ENCODE peak calls at places on chromosomes 7 and 10, in ten cellular contexts. One of them, this sample, is unnamed.

GRCh38 chr10:86954681-86955500 is 2.5 kb downstream of the MMRN2 start:
- DNase-seq in GM12865: no peak
- DNase-seq in T-helper 9 cell: no peak
- DNase-seq in NCI-H1048: no peak
- DNase-seq in HFF-Myc: no peak
- DNase-seq in AG09319: no peak
- DNase-seq in amniotic stem cell: no peak
- DNase-seq in NCI-H748 treated with DMSO at 0.1 percent for 48 hours: no peak
- DNase-seq in type B pancreatic cell: no peak
- DNase-seq in NCI-H82: no peak
- DNase-seq in this sample: no peak

GRCh38 chr10:6778992-6779701 is 199.1 kb upstream of the PRKCQ start:
- DNase-seq in NCI-H748 treated with DMSO at 0.1 percent for 48 hours: no peak
- DNase-seq in HFF-Myc: peak
- DNase-seq in GM12865: no peak
- DNase-seq in amniotic stem cell: peak
- DNase-seq in AG09319: peak
- DNase-seq in NCI-H1048: no peak
- DNase-seq in T-helper 9 cell: no peak
- DNase-seq in type B pancreatic cell: no peak
- DNase-seq in NCI-H82: no peak
- DNase-seq in this sample: no peak

GRCh38 chr7:2108501-2109250 is 124.1 kb downstream of the MAD1L1 start:
- DNase-seq in NCI-H1048: no peak
- DNase-seq in type B pancreatic cell: no peak
- DNase-seq in T-helper 9 cell: no peak
- DNase-seq in NCI-H748 treated with DMSO at 0.1 percent for 48 hours: peak
- DNase-seq in NCI-H82: no peak
- DNase-seq in AG09319: no peak
- DNase-seq in HFF-Myc: no peak
- DNase-seq in GM12865: no peak
- DNase-seq in amniotic stem cell: no peak
- DNase-seq in this sample: no peak

GRCh38 chr10:7480742-7481381 is 70.0 kb upstream of the SFMBT2 start:
- DNase-seq in type B pancreatic cell: no peak
- DNase-seq in GM12865: peak
- DNase-seq in amniotic stem cell: no peak
- DNase-seq in HFF-Myc: no peak
- DNase-seq in NCI-H1048: no peak
- DNase-seq in AG09319: no peak
- DNase-seq in NCI-H748 treated with DMSO at 0.1 percent for 48 hours: no peak
- DNase-seq in T-helper 9 cell: no peak
- DNase-seq in NCI-H82: no peak
- DNase-seq in this sample: no peak

GRCh38 chr7:121169469-121169868 is 159.3 kb upstream of the WNT16 start:
- DNase-seq in NCI-H748 treated with DMSO at 0.1 percent for 48 hours: no peak
- DNase-seq in T-helper 9 cell: no peak
- DNase-seq in type B pancreatic cell: no peak
- DNase-seq in HFF-Myc: no peak
- DNase-seq in AG09319: no peak
- DNase-seq in NCI-H82: no peak
- DNase-seq in GM12865: no peak
- DNase-seq in NCI-H1048: no peak
- DNase-seq in amniotic stem cell: no peak
- DNase-seq in this sample: no peak

GRCh38 chr10:34235164-34235832 is 579.8 kb downstream of the PARD3 start:
- DNase-seq in T-helper 9 cell: no peak
- DNase-seq in NCI-H1048: no peak
- DNase-seq in amniotic stem cell: no peak
- DNase-seq in HFF-Myc: no peak
- DNase-seq in AG09319: no peak
- DNase-seq in NCI-H748 treated with DMSO at 0.1 percent for 48 hours: peak
- DNase-seq in type B pancreatic cell: no peak
- DNase-seq in GM12865: no peak
- DNase-seq in NCI-H82: no peak
- DNase-seq in this sample: no peak

GRCh38 chr10:74763934-74764591 is 62.3 kb upstream of the KAT6B start:
- DNase-seq in GM12865: no peak
- DNase-seq in AG09319: no peak
- DNase-seq in HFF-Myc: no peak
- DNase-seq in NCI-H82: no peak
- DNase-seq in amniotic stem cell: no peak
- DNase-seq in NCI-H748 treated with DMSO at 0.1 percent for 48 hours: no peak
- DNase-seq in NCI-H1048: no peak
- DNase-seq in type B pancreatic cell: no peak
- DNase-seq in T-helper 9 cell: no peak
- DNase-seq in this sample: no peak

GRCh38 chr7:18824157-18824556 is 293.3 kb downstream of the TWIST1 start:
- DNase-seq in amniotic stem cell: no peak
- DNase-seq in NCI-H748 treated with DMSO at 0.1 percent for 48 hours: no peak
- DNase-seq in T-helper 9 cell: no peak
- DNase-seq in type B pancreatic cell: no peak
- DNase-seq in NCI-H1048: no peak
- DNase-seq in HFF-Myc: no peak
- DNase-seq in NCI-H82: no peak
- DNase-seq in GM12865: no peak
- DNase-seq in AG09319: no peak
- DNase-seq in this sample: no peak

GRCh38 chr7:135342887-135343286 is 109.2 kb downstream of the STRA8 start:
- DNase-seq in GM12865: no peak
- DNase-seq in NCI-H82: peak
- DNase-seq in T-helper 9 cell: no peak
- DNase-seq in amniotic stem cell: no peak
- DNase-seq in NCI-H1048: no peak
- DNase-seq in NCI-H748 treated with DMSO at 0.1 percent for 48 hours: no peak
- DNase-seq in HFF-Myc: no peak
- DNase-seq in type B pancreatic cell: no peak
- DNase-seq in AG09319: no peak
- DNase-seq in this sample: no peak

GRCh38 chr10:129104266-129105045 is 362.6 kb upstream of the MGMT start:
- DNase-seq in T-helper 9 cell: no peak
- DNase-seq in NCI-H748 treated with DMSO at 0.1 percent for 48 hours: no peak
- DNase-seq in AG09319: no peak
- DNase-seq in NCI-H1048: no peak
- DNase-seq in amniotic stem cell: no peak
- DNase-seq in type B pancreatic cell: no peak
- DNase-seq in HFF-Myc: no peak
- DNase-seq in GM12865: no peak
- DNase-seq in NCI-H82: no peak
- DNase-seq in this sample: no peak

GRCh38 chr7:140297192-140297591 is 101.1 kb downstream of the SLC37A3 start:
- DNase-seq in type B pancreatic cell: no peak
- DNase-seq in HFF-Myc: no peak
- DNase-seq in GM12865: no peak
- DNase-seq in amniotic stem cell: no peak
- DNase-seq in NCI-H748 treated with DMSO at 0.1 percent for 48 hours: no peak
- DNase-seq in AG09319: no peak
- DNase-seq in T-helper 9 cell: no peak
- DNase-seq in NCI-H1048: no peak
- DNase-seq in NCI-H82: no peak
- DNase-seq in this sample: no peak

GRCh38 chr7:129351320-129351719 is 82.9 kb upstream of the STRIP2 start:
- DNase-seq in amniotic stem cell: no peak
- DNase-seq in HFF-Myc: no peak
- DNase-seq in NCI-H82: no peak
- DNase-seq in GM12865: peak
- DNase-seq in T-helper 9 cell: no peak
- DNase-seq in type B pancreatic cell: no peak
- DNase-seq in NCI-H1048: no peak
- DNase-seq in AG09319: no peak
- DNase-seq in NCI-H748 treated with DMSO at 0.1 percent for 48 hours: no peak
- DNase-seq in this sample: no peak

GRCh38 chr10:103192089-103192450 is 1.0 kb downstream of the NT5C2 start:
- DNase-seq in HFF-Myc: no peak
- DNase-seq in NCI-H1048: no peak
- DNase-seq in type B pancreatic cell: no peak
- DNase-seq in AG09319: no peak
- DNase-seq in GM12865: peak
- DNase-seq in NCI-H82: peak
- DNase-seq in T-helper 9 cell: no peak
- DNase-seq in amniotic stem cell: no peak
- DNase-seq in NCI-H748 treated with DMSO at 0.1 percent for 48 hours: no peak
- DNase-seq in this sample: no peak

GRCh38 chr7:157503229-157503628 is 166.4 kb downstream of the DNAJB6 start:
- DNase-seq in T-helper 9 cell: no peak
- DNase-seq in HFF-Myc: no peak
- DNase-seq in GM12865: no peak
- DNase-seq in amniotic stem cell: no peak
- DNase-seq in NCI-H748 treated with DMSO at 0.1 percent for 48 hours: no peak
- DNase-seq in AG09319: no peak
- DNase-seq in NCI-H82: no peak
- DNase-seq in type B pancreatic cell: no peak
- DNase-seq in NCI-H1048: no peak
- DNase-seq in this sample: no peak

GRCh38 chr10:124232686-124233545 is 139.5 kb upstream of the CHST15 start:
- DNase-seq in GM12865: no peak
- DNase-seq in AG09319: no peak
- DNase-seq in NCI-H82: no peak
- DNase-seq in T-helper 9 cell: no peak
- DNase-seq in NCI-H1048: no peak
- DNase-seq in amniotic stem cell: no peak
- DNase-seq in NCI-H748 treated with DMSO at 0.1 percent for 48 hours: no peak
- DNase-seq in type B pancreatic cell: no peak
- DNase-seq in HFF-Myc: no peak
- DNase-seq in this sample: no peak

GRCh38 chr7:128672927-128673517 is 930 bp downstream of the GARIN1A start:
- DNase-seq in type B pancreatic cell: no peak
- DNase-seq in AG09319: no peak
- DNase-seq in HFF-Myc: no peak
- DNase-seq in GM12865: peak
- DNase-seq in NCI-H1048: no peak
- DNase-seq in NCI-H82: peak
- DNase-seq in NCI-H748 treated with DMSO at 0.1 percent for 48 hours: no peak
- DNase-seq in T-helper 9 cell: no peak
- DNase-seq in amniotic stem cell: no peak
- DNase-seq in this sample: no peak

GRCh38 chr10:78335371-78335690 is 301.7 kb downstream of the RPS24 start:
- DNase-seq in NCI-H1048: no peak
- DNase-seq in T-helper 9 cell: no peak
- DNase-seq in AG09319: no peak
- DNase-seq in GM12865: no peak
- DNase-seq in NCI-H748 treated with DMSO at 0.1 percent for 48 hours: no peak
- DNase-seq in amniotic stem cell: no peak
- DNase-seq in HFF-Myc: no peak
- DNase-seq in type B pancreatic cell: no peak
- DNase-seq in NCI-H82: no peak
- DNase-seq in this sample: no peak

GRCh38 chr10:26689394-26689793 is 8.1 kb upstream of the PDSS1 start:
- DNase-seq in NCI-H748 treated with DMSO at 0.1 percent for 48 hours: no peak
- DNase-seq in AG09319: no peak
- DNase-seq in type B pancreatic cell: no peak
- DNase-seq in amniotic stem cell: no peak
- DNase-seq in T-helper 9 cell: no peak
- DNase-seq in GM12865: no peak
- DNase-seq in NCI-H1048: no peak
- DNase-seq in HFF-Myc: no peak
- DNase-seq in NCI-H82: no peak
- DNase-seq in this sample: no peak

GRCh38 chr10:87875929-87876571 is 12.6 kb downstream of the PTEN start:
- DNase-seq in amniotic stem cell: no peak
- DNase-seq in GM12865: no peak
- DNase-seq in NCI-H1048: no peak
- DNase-seq in AG09319: no peak
- DNase-seq in HFF-Myc: no peak
- DNase-seq in NCI-H748 treated with DMSO at 0.1 percent for 48 hours: no peak
- DNase-seq in T-helper 9 cell: no peak
- DNase-seq in NCI-H82: no peak
- DNase-seq in type B pancreatic cell: no peak
- DNase-seq in this sample: no peak

GRCh38 chr10:20622522-20623270 is 274.4 kb downstream of the NEBL start:
- DNase-seq in NCI-H82: no peak
- DNase-seq in T-helper 9 cell: no peak
- DNase-seq in amniotic stem cell: no peak
- DNase-seq in NCI-H748 treated with DMSO at 0.1 percent for 48 hours: peak
- DNase-seq in NCI-H1048: peak
- DNase-seq in GM12865: no peak
- DNase-seq in AG09319: peak
- DNase-seq in type B pancreatic cell: no peak
- DNase-seq in HFF-Myc: no peak
- DNase-seq in this sample: no peak

GRCh38 chr7:51847461-51848134 is 531.0 kb upstream of the COBL start:
- DNase-seq in NCI-H748 treated with DMSO at 0.1 percent for 48 hours: no peak
- DNase-seq in NCI-H1048: no peak
- DNase-seq in HFF-Myc: no peak
- DNase-seq in T-helper 9 cell: no peak
- DNase-seq in GM12865: no peak
- DNase-seq in type B pancreatic cell: no peak
- DNase-seq in AG09319: no peak
- DNase-seq in amniotic stem cell: no peak
- DNase-seq in NCI-H82: peak
- DNase-seq in this sample: no peak

GRCh38 chr10:17847586-17848296 is 38.6 kb downstream of the MRC1 start:
- DNase-seq in GM12865: no peak
- DNase-seq in NCI-H748 treated with DMSO at 0.1 percent for 48 hours: no peak
- DNase-seq in type B pancreatic cell: no peak
- DNase-seq in amniotic stem cell: no peak
- DNase-seq in NCI-H1048: no peak
- DNase-seq in NCI-H82: peak
- DNase-seq in HFF-Myc: no peak
- DNase-seq in T-helper 9 cell: no peak
- DNase-seq in AG09319: no peak
- DNase-seq in this sample: no peak

GRCh38 chr7:122438001-122438400 is 133.5 kb upstream of the FEZF1 start:
- DNase-seq in T-helper 9 cell: no peak
- DNase-seq in HFF-Myc: no peak
- DNase-seq in NCI-H82: no peak
- DNase-seq in type B pancreatic cell: no peak
- DNase-seq in amniotic stem cell: no peak
- DNase-seq in NCI-H1048: no peak
- DNase-seq in GM12865: no peak
- DNase-seq in NCI-H748 treated with DMSO at 0.1 percent for 48 hours: peak
- DNase-seq in AG09319: no peak
- DNase-seq in this sample: no peak

GRCh38 chr7:149147072-149147729 is at the start of gene ZNF398:
- DNase-seq in T-helper 9 cell: peak
- DNase-seq in AG09319: peak
- DNase-seq in NCI-H1048: peak
- DNase-seq in GM12865: peak
- DNase-seq in amniotic stem cell: peak
- DNase-seq in NCI-H748 treated with DMSO at 0.1 percent for 48 hours: peak
- DNase-seq in type B pancreatic cell: peak
- DNase-seq in HFF-Myc: no peak
- DNase-seq in NCI-H82: peak
- DNase-seq in this sample: peak

GRCh38 chr7:99679032-99679399 is 780 bp downstream of the CYP3A5 start:
- DNase-seq in T-helper 9 cell: no peak
- DNase-seq in NCI-H1048: no peak
- DNase-seq in AG09319: no peak
- DNase-seq in type B pancreatic cell: no peak
- DNase-seq in GM12865: no peak
- DNase-seq in NCI-H82: peak
- DNase-seq in amniotic stem cell: no peak
- DNase-seq in HFF-Myc: peak
- DNase-seq in NCI-H748 treated with DMSO at 0.1 percent for 48 hours: no peak
- DNase-seq in this sample: no peak

GRCh38 chr7:135877799-135878198 is 99.4 kb downstream of the MTPN start:
- DNase-seq in amniotic stem cell: no peak
- DNase-seq in GM12865: no peak
- DNase-seq in HFF-Myc: no peak
- DNase-seq in type B pancreatic cell: no peak
- DNase-seq in NCI-H1048: no peak
- DNase-seq in AG09319: no peak
- DNase-seq in NCI-H82: peak
- DNase-seq in NCI-H748 treated with DMSO at 0.1 percent for 48 hours: peak
- DNase-seq in T-helper 9 cell: no peak
- DNase-seq in this sample: no peak

GRCh38 chr10:46020344-46020656 is 10.1 kb downstream of the NCOA4 start:
- DNase-seq in HFF-Myc: no peak
- DNase-seq in NCI-H748 treated with DMSO at 0.1 percent for 48 hours: no peak
- DNase-seq in NCI-H82: no peak
- DNase-seq in NCI-H1048: no peak
- DNase-seq in GM12865: no peak
- DNase-seq in type B pancreatic cell: no peak
- DNase-seq in AG09319: no peak
- DNase-seq in amniotic stem cell: no peak
- DNase-seq in T-helper 9 cell: no peak
- DNase-seq in this sample: no peak

GRCh38 chr7:128044064-128044463 is 12.8 kb upstream of the LRRC4 start:
- DNase-seq in NCI-H82: peak
- DNase-seq in GM12865: peak
- DNase-seq in type B pancreatic cell: no peak
- DNase-seq in T-helper 9 cell: no peak
- DNase-seq in AG09319: no peak
- DNase-seq in HFF-Myc: no peak
- DNase-seq in amniotic stem cell: no peak
- DNase-seq in NCI-H748 treated with DMSO at 0.1 percent for 48 hours: no peak
- DNase-seq in NCI-H1048: no peak
- DNase-seq in this sample: no peak

This sample was measured in T-helper 17 cell.